ENCODE peak calls at places on chromosome 7, in five cellular contexts. F, C, Q, I and Z are unnamed samples. For H3K4me1, the result is how much of the 10 kb centered on the place peaks cover.

GRCh38 chr7:130365511-130366441 is 14.5 kb upstream of the CPA1 start:
- DNase-seq in I (no peak), F (peak), Q (no peak), C (no peak), Z (peak)

GRCh38 chr7:17248527-17248926 is 49.9 kb upstream of the AHR start:
- DNase-seq in Q (no peak), I (no peak), F (no peak), C (no peak), Z (no peak)

GRCh38 chr7:157044943-157045660 is 34.6 kb upstream of the MNX1 start:
- DNase-seq in F (no peak), I (no peak), Q (no peak), C (no peak), Z (no peak)

GRCh38 chr7:5077740-5078139 is 32.1 kb downstream of the RBAK start:
- DNase-seq in I (no peak), F (no peak), Q (no peak), C (no peak), Z (no peak)

GRCh38 chr7:117322741-117323584 is at the start of gene WNT2:
- DNase-seq in Q (no peak), F (no peak), I (no peak), C (no peak), Z (no peak)

GRCh38 chr7:45573199-45573598 is 969 bp upstream of the ADCY1 start:
- DNase-seq in F (no peak), Q (no peak), I (no peak), C (no peak), Z (no peak)

GRCh38 chr7:47377741-47378140 is 204.2 kb downstream of the TNS3 start:
- DNase-seq in I (no peak), C (no peak), Q (no peak), F (no peak), Z (no peak)

GRCh38 chr7:121046893-121047468 is 58.5 kb downstream of the CPED1 start:
- DNase-seq in C (no peak), F (no peak), Q (no peak), I (no peak), Z (no peak)

GRCh38 chr7:33873518-33873917 is 31.8 kb upstream of the BMPER start:
- DNase-seq in Q (no peak), F (no peak), I (no peak), C (no peak), Z (peak)

GRCh38 chr7:92547579-92547978 is 19.0 kb downstream of the RBM48 start:
- DNase-seq in C (no peak), F (no peak), Q (peak), I (no peak), Z (no peak)

GRCh38 chr7:133491846-133492652 is 239.2 kb downstream of the EXOC4 start:
- DNase-seq in C (no peak), Q (no peak), F (no peak), I (no peak), Z (peak)

GRCh38 chr7:50349963-50350944 is 45.7 kb downstream of the IKZF1 start:
- DNase-seq in F (no peak), Q (no peak), C (no peak), I (no peak), Z (no peak)

GRCh38 chr7:50393547-50394252 is 56.5 kb downstream of the FIGNL1 start:
- DNase-seq in Q (no peak), I (no peak), F (no peak), C (no peak), Z (no peak)

GRCh38 chr7:23254051-23254681 is 7.6 kb downstream of the GPNMB start:
- DNase-seq in Q (no peak), I (no peak), F (no peak), C (no peak), Z (peak)

GRCh38 chr7:11831727-11832495 is at the start of gene THSD7A:
- DNase-seq in Q (peak), C (no peak), I (peak), F (peak), Z (peak)

GRCh38 chr7:122550545-122550944 is 148.4 kb downstream of the RNF133 start:
- DNase-seq in I (no peak), F (no peak), C (no peak), Q (no peak), Z (peak)

GRCh38 chr7:95686109-95686508 is 86.2 kb upstream of the DYNC1I1 start:
- DNase-seq in Q (peak), I (peak), C (peak), F (peak), Z (peak)

GRCh38 chr7:105204953-105205352 is 183.8 kb downstream of the SRPK2 start:
- DNase-seq in F (no peak), Q (no peak), C (no peak), I (no peak), Z (no peak)

GRCh38 chr7:21142081-21142480 is 285.8 kb upstream of the SP4 start:
- DNase-seq in F (no peak), Q (no peak), I (no peak), C (no peak), Z (no peak)

GRCh38 chr7:13986208-13986607 is 3.3 kb downstream of the ETV1 start:
- DNase-seq in I (no peak), Q (no peak), C (no peak), F (no peak), Z (no peak)

GRCh38 chr7:148708026-148708685 is 9.5 kb downstream of the CUL1 start:
- DNase-seq in I (no peak), F (no peak), Q (no peak), C (no peak), Z (no peak)
- H3K4me1 ChIP-seq in I (under half), F (under half), Q (half or more), C (under half), Z (under half)

DNA sequence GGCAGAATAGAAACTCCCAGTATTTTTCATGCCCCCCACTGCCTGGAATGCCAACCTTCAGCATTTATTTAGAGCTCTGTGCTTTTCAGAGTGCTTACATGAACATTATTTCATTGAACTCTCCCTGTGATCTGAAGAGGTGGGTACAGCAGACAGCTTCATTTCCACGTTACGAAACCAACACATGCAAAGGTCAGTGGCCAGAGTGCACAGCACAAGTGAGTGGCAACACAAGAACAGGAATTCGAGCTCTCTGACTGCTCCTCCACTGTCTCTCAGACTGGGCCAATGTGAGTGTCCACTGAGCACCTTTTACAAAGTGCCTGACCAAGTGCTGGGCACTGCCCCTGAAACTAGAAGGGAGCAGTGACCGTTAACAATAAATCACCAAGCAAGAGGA is 162.9 kb downstream of the GLI3 start:
- DNase-seq in Q (no peak), I (no peak), C (no peak), F (no peak), Z (no peak)
- H3K4me1 ChIP-seq in Q (under half), I (under half), C (under half), F (under half), Z (under half)

DNA sequence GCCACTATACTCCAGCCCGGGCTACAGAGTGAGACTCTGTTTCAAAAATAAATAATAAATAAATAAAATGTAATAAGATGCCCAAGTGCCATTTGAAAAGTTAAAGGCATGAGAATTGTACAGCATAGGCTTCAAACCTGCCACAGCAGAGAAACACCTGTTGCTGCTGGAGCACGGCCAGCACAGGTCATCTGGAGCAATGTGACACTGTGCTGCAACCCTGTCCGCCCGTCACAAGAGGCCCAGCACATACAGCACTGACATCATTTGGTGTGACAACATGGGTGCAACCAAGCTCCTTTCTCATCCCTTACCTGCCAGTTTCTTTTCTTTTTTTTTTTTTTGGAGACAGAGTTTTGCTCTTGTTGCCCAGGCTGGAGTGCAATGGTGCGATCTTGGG is 1.3 kb downstream of the RFC2 start:
- DNase-seq in Q (no peak), I (peak), C (no peak), F (no peak), Z (no peak)
- H3K4me1 ChIP-seq in Q (under half), I (under half), C (under half), F (under half), Z (under half)

DNA sequence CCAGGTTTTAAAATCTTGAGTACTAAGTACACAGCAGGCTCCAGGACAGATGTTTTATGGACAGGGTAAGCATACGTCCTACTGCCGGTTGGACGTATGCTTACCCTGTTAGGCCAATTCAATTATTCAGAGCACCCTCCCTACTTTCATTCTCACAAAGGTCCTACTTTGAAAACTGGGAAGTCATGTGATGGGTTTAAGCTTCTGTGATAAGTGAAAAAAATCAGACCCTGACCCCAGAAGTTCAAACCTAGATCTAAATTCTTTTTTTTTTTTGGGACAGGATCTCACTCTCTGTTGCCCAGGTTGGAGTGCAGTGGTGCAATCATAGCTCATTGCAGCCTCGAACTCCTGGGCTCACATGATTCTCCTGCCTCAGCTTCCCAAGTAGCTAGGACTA is 55.2 kb downstream of the HIPK2 start:
- DNase-seq in Q (no peak), I (no peak), C (no peak), F (no peak), Z (no peak)
- H3K4me1 ChIP-seq in Q (half or more), I (under half), C (half or more), F (under half), Z (under half)

GRCh38 chr7:25894002-25894901 is 257.7 kb upstream of the NFE2L3 start:
- DNase-seq in Q (no peak), F (no peak), C (no peak), I (peak), Z (no peak)

GRCh38 chr7:25897261-25897782 is 254.7 kb upstream of the NFE2L3 start:
- DNase-seq in Q (no peak), F (no peak), C (no peak), I (no peak), Z (no peak)

GRCh38 chr7:25895792-25896171 is 256.2 kb upstream of the NFE2L3 start:
- DNase-seq in Q (no peak), I (no peak), C (no peak), F (no peak), Z (no peak)

GRCh38 chr7:25893436-25893835 is 258.6 kb upstream of the NFE2L3 start:
- DNase-seq in F (no peak), Q (no peak), I (no peak), C (no peak), Z (no peak)

DNA sequence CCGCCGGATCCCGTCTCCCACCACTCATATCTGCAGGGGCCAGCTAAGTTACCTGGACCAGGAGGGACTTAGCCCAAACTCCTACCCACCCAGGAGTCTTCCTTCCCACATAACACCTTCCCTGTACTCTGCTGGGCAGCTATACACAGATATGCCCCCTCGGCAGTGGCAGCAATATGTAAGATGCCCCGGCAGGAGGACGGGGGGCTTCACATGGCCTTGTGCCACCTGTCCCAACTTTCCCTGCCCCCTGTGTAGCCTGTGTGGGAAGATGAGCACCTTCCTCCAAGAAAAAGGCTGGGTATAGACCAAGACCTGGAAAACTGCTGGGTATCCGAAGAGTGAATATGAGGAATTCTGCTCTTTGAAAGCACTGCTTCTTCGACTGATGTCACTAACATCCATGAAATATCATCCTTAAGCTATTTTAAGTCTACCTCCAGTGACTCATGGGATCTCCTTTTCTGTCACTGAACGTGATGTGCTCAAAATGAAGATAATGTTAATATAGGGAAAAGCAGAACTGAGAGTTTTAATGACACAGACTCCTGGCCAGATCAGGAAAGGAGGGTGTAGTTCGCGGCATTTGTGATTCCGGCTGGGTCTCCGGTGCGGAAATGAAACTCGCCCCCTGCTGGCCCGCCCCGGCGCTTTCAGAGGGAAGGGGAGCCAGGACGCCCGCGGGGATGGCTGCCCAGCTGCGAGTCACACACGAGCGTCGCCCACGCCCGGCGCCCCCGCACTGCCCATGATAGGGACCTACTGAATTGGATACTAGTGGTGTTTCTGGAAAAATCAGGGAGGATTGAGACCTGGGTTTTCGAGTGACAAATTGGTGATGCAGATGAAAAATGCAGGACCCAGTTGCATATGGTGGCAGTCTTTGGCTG is 256.9 kb upstream of the NFE2L3 start:
- DNase-seq in C (peak), F (peak), I (peak), Q (peak), Z (no peak)
- H3K4me1 ChIP-seq in C (under half), F (under half), I (under half), Q (under half), Z (under half)

GRCh38 chr7:101604331-101604933 is 24.7 kb downstream of the MYL10 start:
- DNase-seq in C (no peak), Q (no peak), F (no peak), I (no peak), Z (no peak)

GRCh38 chr7:101602484-101603241 is 26.4 kb downstream of the MYL10 start:
- DNase-seq in Q (peak), C (peak), F (peak), I (peak), Z (peak)

GRCh38 chr7:101605611-101606010 is 23.5 kb downstream of the MYL10 start:
- DNase-seq in F (no peak), Q (no peak), C (no peak), I (no peak), Z (no peak)

GRCh38 chr7:101608772-101609713 is 20.1 kb downstream of the MYL10 start:
- DNase-seq in F (no peak), I (peak), C (no peak), Q (no peak), Z (no peak)

GRCh38 chr7:101606176-101606923 is 22.7 kb downstream of the MYL10 start:
- DNase-seq in Q (no peak), C (no peak), I (no peak), F (no peak), Z (no peak)
- H3K4me1 ChIP-seq in Q (under half), C (under half), I (under half), F (under half), Z (under half)

GRCh38 chr7:27159278-27160146 is 3.0 kb upstream of the HOXA7 start:
- DNase-seq in I (no peak), C (no peak), F (no peak), Q (peak), Z (no peak)
- H3K4me1 ChIP-seq in I (under half), C (under half), F (under half), Q (under half), Z (under half)

GRCh38 chr7:1536768-1537630 is 6.5 kb downstream of the MAFK start:
- DNase-seq in Q (peak), F (peak), C (no peak), I (peak), Z (peak)

GRCh38 chr7:1535695-1536094 is 5.2 kb downstream of the MAFK start:
- DNase-seq in Q (no peak), I (no peak), F (peak), C (no peak), Z (no peak)

GRCh38 chr7:1537631-1538412 is 7.3 kb downstream of the MAFK start:
- DNase-seq in C (no peak), F (peak), Q (peak), I (peak), Z (peak)

GRCh38 chr7:1535100-1535458 is 4.6 kb downstream of the MAFK start:
- DNase-seq in F (peak), I (no peak), Q (no peak), C (no peak), Z (no peak)

GRCh38 chr7:1536105-1536767 is 5.7 kb downstream of the MAFK start:
- DNase-seq in F (peak), I (no peak), Q (no peak), C (no peak), Z (no peak)
- H3K4me1 ChIP-seq in F (under half), I (under half), Q (half or more), C (half or more), Z (half or more)